ENCODE peak calls at places on chromosomes 3 and 15, in six cellular contexts. F is amygdala; W is GM19239; I is activated CD4-positive, CD25-positive, alpha-beta regulatory T cell treated with anti-CD3 and anti-CD28 coated beads, Interleukin-2, amount 50 U/mL, for 72 hours; L is mesendoderm; G is B cell. V is an unnamed sample.

GRCh38 chr3:37310666-37311050 is 136.3 kb upstream of the LRRFIP2 start:
- DNase-seq in F (no peak), L (no peak), G (no peak), I (no peak), W (no peak), V (no peak)

GRCh38 chr3:70981252-70981933 is 602.1 kb downstream of the FOXP1 start:
- DNase-seq in F (no peak), W (no peak), L (peak), I (no peak), G (no peak), V (no peak)

GRCh38 chr3:24640330-24640877 is 145.8 kb upstream of the THRB start:
- DNase-seq in F (no peak), W (no peak), L (peak), G (peak), I (no peak), V (no peak)

GRCh38 chr3:170159933-170160332 is 21.6 kb downstream of the PHC3 start:
- DNase-seq in G (no peak), L (no peak), W (no peak), F (no peak), I (no peak), V (no peak)

GRCh38 chr15:79593119-79593869 is 161.2 kb downstream of the MINAR1 start:
- DNase-seq in F (no peak), W (no peak), G (no peak), L (peak), I (no peak), V (no peak)

GRCh38 chr15:30922469-30923311 is 19.0 kb downstream of the FAN1 start:
- DNase-seq in F (peak), I (no peak), W (no peak), L (peak), G (no peak), V (peak)

GRCh38 chr3:47419083-47420043 is 38.5 kb downstream of the PTPN23 start:
- DNase-seq in I (no peak), L (no peak), F (no peak), G (no peak), W (no peak), V (no peak)

GRCh38 chr3:11769704-11770103 is 77.0 kb downstream of the TAMM41 start:
- DNase-seq in L (no peak), I (no peak), G (no peak), F (no peak), W (no peak), V (no peak)

GRCh38 chr3:13463618-13464400 is 16.3 kb upstream of the HDAC11 start:
- DNase-seq in F (no peak), L (no peak), I (no peak), W (no peak), G (no peak), V (no peak)

GRCh38 chr3:128919988-128920387 is 40.6 kb downstream of the ACAD9 start:
- DNase-seq in I (no peak), G (no peak), L (no peak), F (no peak), W (no peak), V (no peak)

GRCh38 chr3:110579841-110580550 is 491.6 kb upstream of the NECTIN3 start:
- DNase-seq in L (no peak), F (no peak), I (no peak), W (no peak), G (no peak), V (no peak)

GRCh38 chr3:64445318-64446300 is 220.3 kb upstream of the PRICKLE2 start:
- DNase-seq in L (peak), F (no peak), W (no peak), G (no peak), I (no peak), V (no peak)

GRCh38 chr15:46682969-46683791 is 1034.1 kb upstream of the SEMA6D start:
- DNase-seq in G (no peak), L (no peak), F (no peak), I (no peak), W (no peak), V (no peak)

GRCh38 chr15:72086920-72087648 is 30.9 kb downstream of the MYO9A start:
- DNase-seq in G (no peak), W (no peak), I (no peak), L (no peak), F (no peak), V (no peak)

GRCh38 chr15:98658831-98659699 is 10.7 kb downstream of the IGF1R start:
- DNase-seq in W (no peak), F (no peak), I (no peak), L (peak), G (peak), V (no peak)

GRCh38 chr3:79378064-79378463 is 389.7 kb downstream of the ROBO1 start:
- DNase-seq in I (no peak), W (no peak), F (no peak), G (no peak), L (no peak), V (no peak)

GRCh38 chr15:89150762-89151305 is 62.6 kb downstream of the ABHD2 start:
- DNase-seq in F (no peak), I (no peak), W (no peak), G (no peak), L (no peak), V (no peak)

GRCh38 chr3:184322731-184323487 is 8.5 kb downstream of the EIF4G1 start:
- DNase-seq in W (no peak), G (no peak), F (no peak), L (no peak), I (no peak), V (no peak)

GRCh38 chr3:120765830-120766511 is 23.4 kb downstream of the GTF2E1 start:
- DNase-seq in G (no peak), L (no peak), F (no peak), W (no peak), I (no peak), V (no peak)

GRCh38 chr3:194930439-194931204 is 244.9 kb downstream of the FAM43A start:
- DNase-seq in F (no peak), I (no peak), W (no peak), L (peak), G (no peak), V (peak)

GRCh38 chr3:14126017-14126902 is 1.4 kb downstream of the TMEM43 start:
- DNase-seq in I (no peak), G (no peak), W (no peak), L (no peak), F (no peak), V (no peak)

GRCh38 chr3:58804914-58805313 is 138.3 kb upstream of the FAM3D start:
- DNase-seq in L (no peak), G (no peak), I (no peak), F (no peak), W (no peak), V (no peak)

V was measured in substantia nigra.